ENCODE peak calls at places on chromosomes 16 and 17, in nine cellular contexts. One of them, this sample, is unnamed.

GRCh38 chr17:40247926-40248495 is 28.9 kb downstream of the WIPF2 start:
- DNase-seq in glomerular endothelial cell: no peak
- DNase-seq in stimulated activated naive CD8-positive, alpha-beta T cell treated with anti-CD3 and anti-CD28 coated beads, Interleukin-15, amount 100 ng/mL, for 72 hours: no peak
- DNase-seq in activated CD4-positive, CD25-positive, alpha-beta regulatory T cell: no peak
- DNase-seq in upper lobe of right lung: peak; percentile 68
- DNase-seq in nucleus accumbens: no peak
- DNase-seq in stimulated activated CD4-positive, alpha-beta T cell treated with anti-CD3 and anti-CD28 coated beads, Interleukin-12 subunit alpha, Interleukin-12 subunit beta, amount 100 ng/mL, for 4 hours: no peak
- DNase-seq in GM12865: no peak
- DNase-seq in tibial nerve: peak; percentile 16
- DNase-seq in this sample: no peak

GRCh38 chr17:7004398-7005253 is 7.8 kb upstream of the RNASEK start:
- DNase-seq in glomerular endothelial cell: no peak
- DNase-seq in stimulated activated naive CD8-positive, alpha-beta T cell treated with anti-CD3 and anti-CD28 coated beads, Interleukin-15, amount 100 ng/mL, for 72 hours: peak; percentile 55
- DNase-seq in activated CD4-positive, CD25-positive, alpha-beta regulatory T cell: no peak
- DNase-seq in upper lobe of right lung: no peak
- DNase-seq in nucleus accumbens: no peak
- DNase-seq in stimulated activated CD4-positive, alpha-beta T cell treated with anti-CD3 and anti-CD28 coated beads, Interleukin-12 subunit alpha, Interleukin-12 subunit beta, amount 100 ng/mL, for 4 hours: no peak
- DNase-seq in GM12865: peak; percentile 75
- DNase-seq in tibial nerve: peak; percentile 75
- DNase-seq in this sample: no peak

GRCh38 chr17:79915850-79916430 is 76.7 kb upstream of the CBX4 start:
- DNase-seq in glomerular endothelial cell: no peak
- DNase-seq in stimulated activated naive CD8-positive, alpha-beta T cell treated with anti-CD3 and anti-CD28 coated beads, Interleukin-15, amount 100 ng/mL, for 72 hours: no peak
- DNase-seq in activated CD4-positive, CD25-positive, alpha-beta regulatory T cell: no peak
- DNase-seq in upper lobe of right lung: peak; percentile 84
- DNase-seq in nucleus accumbens: no peak
- DNase-seq in stimulated activated CD4-positive, alpha-beta T cell treated with anti-CD3 and anti-CD28 coated beads, Interleukin-12 subunit alpha, Interleukin-12 subunit beta, amount 100 ng/mL, for 4 hours: no peak
- DNase-seq in GM12865: peak; percentile 41
- DNase-seq in tibial nerve: no peak
- DNase-seq in this sample: peak; percentile 71

GRCh38 chr16:97822-98221 is 19.8 kb downstream of the MPG start:
- DNase-seq in glomerular endothelial cell: no peak
- DNase-seq in stimulated activated naive CD8-positive, alpha-beta T cell treated with anti-CD3 and anti-CD28 coated beads, Interleukin-15, amount 100 ng/mL, for 72 hours: no peak
- DNase-seq in activated CD4-positive, CD25-positive, alpha-beta regulatory T cell: no peak
- DNase-seq in upper lobe of right lung: no peak
- DNase-seq in nucleus accumbens: no peak
- DNase-seq in stimulated activated CD4-positive, alpha-beta T cell treated with anti-CD3 and anti-CD28 coated beads, Interleukin-12 subunit alpha, Interleukin-12 subunit beta, amount 100 ng/mL, for 4 hours: no peak
- DNase-seq in GM12865: no peak
- DNase-seq in tibial nerve: no peak
- DNase-seq in this sample: peak; percentile 44

GRCh38 chr16:1870365-1871082 is 1.4 kb downstream of the MEIOB start:
- DNase-seq in glomerular endothelial cell: no peak
- DNase-seq in stimulated activated naive CD8-positive, alpha-beta T cell treated with anti-CD3 and anti-CD28 coated beads, Interleukin-15, amount 100 ng/mL, for 72 hours: no peak
- DNase-seq in activated CD4-positive, CD25-positive, alpha-beta regulatory T cell: no peak
- DNase-seq in upper lobe of right lung: peak; percentile 67
- DNase-seq in nucleus accumbens: no peak
- DNase-seq in stimulated activated CD4-positive, alpha-beta T cell treated with anti-CD3 and anti-CD28 coated beads, Interleukin-12 subunit alpha, Interleukin-12 subunit beta, amount 100 ng/mL, for 4 hours: no peak
- DNase-seq in GM12865: no peak
- DNase-seq in tibial nerve: no peak
- DNase-seq in this sample: peak; percentile 27

GRCh38 chr17:28317965-28318758 is 838 bp upstream of the TMEM97 start:
- DNase-seq in glomerular endothelial cell: no peak
- DNase-seq in stimulated activated naive CD8-positive, alpha-beta T cell treated with anti-CD3 and anti-CD28 coated beads, Interleukin-15, amount 100 ng/mL, for 72 hours: no peak
- DNase-seq in activated CD4-positive, CD25-positive, alpha-beta regulatory T cell: no peak
- DNase-seq in upper lobe of right lung: no peak
- DNase-seq in nucleus accumbens: no peak
- DNase-seq in stimulated activated CD4-positive, alpha-beta T cell treated with anti-CD3 and anti-CD28 coated beads, Interleukin-12 subunit alpha, Interleukin-12 subunit beta, amount 100 ng/mL, for 4 hours: peak; percentile 23
- DNase-seq in GM12865: peak; percentile 20
- DNase-seq in tibial nerve: no peak
- DNase-seq in this sample: no peak

GRCh38 chr17:5870231-5870953 is 199.8 kb upstream of the WSCD1 start:
- DNase-seq in glomerular endothelial cell: no peak
- DNase-seq in stimulated activated naive CD8-positive, alpha-beta T cell treated with anti-CD3 and anti-CD28 coated beads, Interleukin-15, amount 100 ng/mL, for 72 hours: no peak
- DNase-seq in activated CD4-positive, CD25-positive, alpha-beta regulatory T cell: no peak
- DNase-seq in upper lobe of right lung: no peak
- DNase-seq in nucleus accumbens: no peak
- DNase-seq in stimulated activated CD4-positive, alpha-beta T cell treated with anti-CD3 and anti-CD28 coated beads, Interleukin-12 subunit alpha, Interleukin-12 subunit beta, amount 100 ng/mL, for 4 hours: no peak
- DNase-seq in GM12865: no peak
- DNase-seq in tibial nerve: no peak
- DNase-seq in this sample: no peak

GRCh38 chr17:8225813-8226535 is 15.6 kb upstream of the AURKB start:
- DNase-seq in glomerular endothelial cell: peak; percentile 70
- DNase-seq in stimulated activated naive CD8-positive, alpha-beta T cell treated with anti-CD3 and anti-CD28 coated beads, Interleukin-15, amount 100 ng/mL, for 72 hours: peak; percentile 86
- DNase-seq in activated CD4-positive, CD25-positive, alpha-beta regulatory T cell: no peak
- DNase-seq in upper lobe of right lung: no peak
- DNase-seq in nucleus accumbens: peak; percentile 37
- DNase-seq in stimulated activated CD4-positive, alpha-beta T cell treated with anti-CD3 and anti-CD28 coated beads, Interleukin-12 subunit alpha, Interleukin-12 subunit beta, amount 100 ng/mL, for 4 hours: peak; percentile 68
- DNase-seq in GM12865: peak; percentile 89
- DNase-seq in tibial nerve: peak; percentile 69
- DNase-seq in this sample: peak; percentile 42

GRCh38 chr16:87789437-87790277 is 23.9 kb upstream of the KLHDC4 start:
- DNase-seq in glomerular endothelial cell: no peak
- DNase-seq in stimulated activated naive CD8-positive, alpha-beta T cell treated with anti-CD3 and anti-CD28 coated beads, Interleukin-15, amount 100 ng/mL, for 72 hours: no peak
- DNase-seq in activated CD4-positive, CD25-positive, alpha-beta regulatory T cell: no peak
- DNase-seq in upper lobe of right lung: no peak
- DNase-seq in nucleus accumbens: no peak
- DNase-seq in stimulated activated CD4-positive, alpha-beta T cell treated with anti-CD3 and anti-CD28 coated beads, Interleukin-12 subunit alpha, Interleukin-12 subunit beta, amount 100 ng/mL, for 4 hours: no peak
- DNase-seq in GM12865: no peak
- DNase-seq in tibial nerve: no peak
- DNase-seq in this sample: peak; percentile 60

GRCh38 chr17:33039874-33040273 is 48.2 kb downstream of the SPACA3 start:
- DNase-seq in glomerular endothelial cell: no peak
- DNase-seq in stimulated activated naive CD8-positive, alpha-beta T cell treated with anti-CD3 and anti-CD28 coated beads, Interleukin-15, amount 100 ng/mL, for 72 hours: no peak
- DNase-seq in activated CD4-positive, CD25-positive, alpha-beta regulatory T cell: no peak
- DNase-seq in upper lobe of right lung: no peak
- DNase-seq in nucleus accumbens: no peak
- DNase-seq in stimulated activated CD4-positive, alpha-beta T cell treated with anti-CD3 and anti-CD28 coated beads, Interleukin-12 subunit alpha, Interleukin-12 subunit beta, amount 100 ng/mL, for 4 hours: no peak
- DNase-seq in GM12865: no peak
- DNase-seq in tibial nerve: no peak
- DNase-seq in this sample: peak; percentile 34

GRCh38 chr16:78962457-78962929 is 638.0 kb downstream of the MAF start:
- DNase-seq in glomerular endothelial cell: no peak
- DNase-seq in stimulated activated naive CD8-positive, alpha-beta T cell treated with anti-CD3 and anti-CD28 coated beads, Interleukin-15, amount 100 ng/mL, for 72 hours: no peak
- DNase-seq in activated CD4-positive, CD25-positive, alpha-beta regulatory T cell: no peak
- DNase-seq in upper lobe of right lung: no peak
- DNase-seq in nucleus accumbens: no peak
- DNase-seq in stimulated activated CD4-positive, alpha-beta T cell treated with anti-CD3 and anti-CD28 coated beads, Interleukin-12 subunit alpha, Interleukin-12 subunit beta, amount 100 ng/mL, for 4 hours: no peak
- DNase-seq in GM12865: peak; percentile 27
- DNase-seq in tibial nerve: no peak
- DNase-seq in this sample: no peak

GRCh38 chr17:58084317-58084981 is 1.2 kb downstream of the DYNLL2 start:
- DNase-seq in glomerular endothelial cell: no peak
- DNase-seq in stimulated activated naive CD8-positive, alpha-beta T cell treated with anti-CD3 and anti-CD28 coated beads, Interleukin-15, amount 100 ng/mL, for 72 hours: peak; percentile 39
- DNase-seq in activated CD4-positive, CD25-positive, alpha-beta regulatory T cell: peak; percentile 22
- DNase-seq in upper lobe of right lung: peak; percentile 65
- DNase-seq in nucleus accumbens: no peak
- DNase-seq in stimulated activated CD4-positive, alpha-beta T cell treated with anti-CD3 and anti-CD28 coated beads, Interleukin-12 subunit alpha, Interleukin-12 subunit beta, amount 100 ng/mL, for 4 hours: peak; percentile 32
- DNase-seq in GM12865: peak; percentile 80
- DNase-seq in tibial nerve: peak; percentile 17
- DNase-seq in this sample: no peak

GRCh38 chr17:4769628-4770027 is 2.1 kb upstream of the TM4SF5 start:
- DNase-seq in glomerular endothelial cell: no peak
- DNase-seq in stimulated activated naive CD8-positive, alpha-beta T cell treated with anti-CD3 and anti-CD28 coated beads, Interleukin-15, amount 100 ng/mL, for 72 hours: no peak
- DNase-seq in activated CD4-positive, CD25-positive, alpha-beta regulatory T cell: no peak
- DNase-seq in upper lobe of right lung: no peak
- DNase-seq in nucleus accumbens: no peak
- DNase-seq in stimulated activated CD4-positive, alpha-beta T cell treated with anti-CD3 and anti-CD28 coated beads, Interleukin-12 subunit alpha, Interleukin-12 subunit beta, amount 100 ng/mL, for 4 hours: no peak
- DNase-seq in GM12865: no peak
- DNase-seq in tibial nerve: no peak
- DNase-seq in this sample: no peak

GRCh38 chr17:63950940-63951907 is 19.1 kb upstream of the CD79B start:
- DNase-seq in glomerular endothelial cell: no peak
- DNase-seq in stimulated activated naive CD8-positive, alpha-beta T cell treated with anti-CD3 and anti-CD28 coated beads, Interleukin-15, amount 100 ng/mL, for 72 hours: peak; percentile 43
- DNase-seq in activated CD4-positive, CD25-positive, alpha-beta regulatory T cell: peak; percentile 10
- DNase-seq in upper lobe of right lung: no peak
- DNase-seq in nucleus accumbens: no peak
- DNase-seq in stimulated activated CD4-positive, alpha-beta T cell treated with anti-CD3 and anti-CD28 coated beads, Interleukin-12 subunit alpha, Interleukin-12 subunit beta, amount 100 ng/mL, for 4 hours: no peak
- DNase-seq in GM12865: peak; percentile 77
- DNase-seq in tibial nerve: no peak
- DNase-seq in this sample: no peak

GRCh38 chr17:58136669-58137279 is 11.4 kb upstream of the OR4D1 start:
- DNase-seq in glomerular endothelial cell: no peak
- DNase-seq in stimulated activated naive CD8-positive, alpha-beta T cell treated with anti-CD3 and anti-CD28 coated beads, Interleukin-15, amount 100 ng/mL, for 72 hours: no peak
- DNase-seq in activated CD4-positive, CD25-positive, alpha-beta regulatory T cell: no peak
- DNase-seq in upper lobe of right lung: no peak
- DNase-seq in nucleus accumbens: no peak
- DNase-seq in stimulated activated CD4-positive, alpha-beta T cell treated with anti-CD3 and anti-CD28 coated beads, Interleukin-12 subunit alpha, Interleukin-12 subunit beta, amount 100 ng/mL, for 4 hours: no peak
- DNase-seq in GM12865: no peak
- DNase-seq in tibial nerve: no peak
- DNase-seq in this sample: no peak

GRCh38 chr17:56595831-56596740 is 2.6 kb downstream of the NOG start:
- DNase-seq in glomerular endothelial cell: no peak
- DNase-seq in stimulated activated naive CD8-positive, alpha-beta T cell treated with anti-CD3 and anti-CD28 coated beads, Interleukin-15, amount 100 ng/mL, for 72 hours: peak; percentile 28
- DNase-seq in activated CD4-positive, CD25-positive, alpha-beta regulatory T cell: no peak
- DNase-seq in upper lobe of right lung: no peak
- DNase-seq in nucleus accumbens: no peak
- DNase-seq in stimulated activated CD4-positive, alpha-beta T cell treated with anti-CD3 and anti-CD28 coated beads, Interleukin-12 subunit alpha, Interleukin-12 subunit beta, amount 100 ng/mL, for 4 hours: peak; percentile 22
- DNase-seq in GM12865: no peak
- DNase-seq in tibial nerve: no peak
- DNase-seq in this sample: no peak

GRCh38 chr17:5804226-5804625 is 219.9 kb upstream of the NLRP1 start:
- DNase-seq in glomerular endothelial cell: no peak
- DNase-seq in stimulated activated naive CD8-positive, alpha-beta T cell treated with anti-CD3 and anti-CD28 coated beads, Interleukin-15, amount 100 ng/mL, for 72 hours: no peak
- DNase-seq in activated CD4-positive, CD25-positive, alpha-beta regulatory T cell: no peak
- DNase-seq in upper lobe of right lung: no peak
- DNase-seq in nucleus accumbens: no peak
- DNase-seq in stimulated activated CD4-positive, alpha-beta T cell treated with anti-CD3 and anti-CD28 coated beads, Interleukin-12 subunit alpha, Interleukin-12 subunit beta, amount 100 ng/mL, for 4 hours: no peak
- DNase-seq in GM12865: no peak
- DNase-seq in tibial nerve: no peak
- DNase-seq in this sample: no peak

GRCh38 chr17:57995076-57995956 is 7.3 kb upstream of the VEZF1 start:
- DNase-seq in glomerular endothelial cell: no peak
- DNase-seq in stimulated activated naive CD8-positive, alpha-beta T cell treated with anti-CD3 and anti-CD28 coated beads, Interleukin-15, amount 100 ng/mL, for 72 hours: peak; percentile 61
- DNase-seq in activated CD4-positive, CD25-positive, alpha-beta regulatory T cell: peak; percentile 10
- DNase-seq in upper lobe of right lung: no peak
- DNase-seq in nucleus accumbens: peak; percentile 34
- DNase-seq in stimulated activated CD4-positive, alpha-beta T cell treated with anti-CD3 and anti-CD28 coated beads, Interleukin-12 subunit alpha, Interleukin-12 subunit beta, amount 100 ng/mL, for 4 hours: peak; percentile 34
- DNase-seq in GM12865: peak; percentile 81
- DNase-seq in tibial nerve: peak; percentile 61
- DNase-seq in this sample: peak; percentile 80

GRCh38 chr17:4009164-4009785 is 45.0 kb upstream of the ATP2A3 start:
- DNase-seq in glomerular endothelial cell: no peak
- DNase-seq in stimulated activated naive CD8-positive, alpha-beta T cell treated with anti-CD3 and anti-CD28 coated beads, Interleukin-15, amount 100 ng/mL, for 72 hours: no peak
- DNase-seq in activated CD4-positive, CD25-positive, alpha-beta regulatory T cell: no peak
- DNase-seq in upper lobe of right lung: no peak
- DNase-seq in nucleus accumbens: no peak
- DNase-seq in stimulated activated CD4-positive, alpha-beta T cell treated with anti-CD3 and anti-CD28 coated beads, Interleukin-12 subunit alpha, Interleukin-12 subunit beta, amount 100 ng/mL, for 4 hours: no peak
- DNase-seq in GM12865: no peak
- DNase-seq in tibial nerve: no peak
- DNase-seq in this sample: no peak

GRCh38 chr16:54430491-54431030 is 144.0 kb upstream of the IRX3 start:
- DNase-seq in glomerular endothelial cell: no peak
- DNase-seq in stimulated activated naive CD8-positive, alpha-beta T cell treated with anti-CD3 and anti-CD28 coated beads, Interleukin-15, amount 100 ng/mL, for 72 hours: no peak
- DNase-seq in activated CD4-positive, CD25-positive, alpha-beta regulatory T cell: no peak
- DNase-seq in upper lobe of right lung: no peak
- DNase-seq in nucleus accumbens: no peak
- DNase-seq in stimulated activated CD4-positive, alpha-beta T cell treated with anti-CD3 and anti-CD28 coated beads, Interleukin-12 subunit alpha, Interleukin-12 subunit beta, amount 100 ng/mL, for 4 hours: no peak
- DNase-seq in GM12865: no peak
- DNase-seq in tibial nerve: no peak
- DNase-seq in this sample: no peak

GRCh38 chr16:23538919-23539278 is 18.3 kb downstream of the EARS2 start:
- DNase-seq in glomerular endothelial cell: no peak
- DNase-seq in stimulated activated naive CD8-positive, alpha-beta T cell treated with anti-CD3 and anti-CD28 coated beads, Interleukin-15, amount 100 ng/mL, for 72 hours: no peak
- DNase-seq in activated CD4-positive, CD25-positive, alpha-beta regulatory T cell: no peak
- DNase-seq in upper lobe of right lung: no peak
- DNase-seq in nucleus accumbens: no peak
- DNase-seq in stimulated activated CD4-positive, alpha-beta T cell treated with anti-CD3 and anti-CD28 coated beads, Interleukin-12 subunit alpha, Interleukin-12 subunit beta, amount 100 ng/mL, for 4 hours: no peak
- DNase-seq in GM12865: no peak
- DNase-seq in tibial nerve: no peak
- DNase-seq in this sample: no peak

GRCh38 chr16:85014311-85014710 is 3.0 kb upstream of the ZDHHC7 start:
- DNase-seq in glomerular endothelial cell: no peak
- DNase-seq in stimulated activated naive CD8-positive, alpha-beta T cell treated with anti-CD3 and anti-CD28 coated beads, Interleukin-15, amount 100 ng/mL, for 72 hours: no peak
- DNase-seq in activated CD4-positive, CD25-positive, alpha-beta regulatory T cell: no peak
- DNase-seq in upper lobe of right lung: no peak
- DNase-seq in nucleus accumbens: no peak
- DNase-seq in stimulated activated CD4-positive, alpha-beta T cell treated with anti-CD3 and anti-CD28 coated beads, Interleukin-12 subunit alpha, Interleukin-12 subunit beta, amount 100 ng/mL, for 4 hours: no peak
- DNase-seq in GM12865: no peak
- DNase-seq in tibial nerve: no peak
- DNase-seq in this sample: no peak

GRCh38 chr17:35597604-35598003 is 10.5 kb downstream of the AP2B1 start:
- DNase-seq in glomerular endothelial cell: no peak
- DNase-seq in stimulated activated naive CD8-positive, alpha-beta T cell treated with anti-CD3 and anti-CD28 coated beads, Interleukin-15, amount 100 ng/mL, for 72 hours: no peak
- DNase-seq in activated CD4-positive, CD25-positive, alpha-beta regulatory T cell: no peak
- DNase-seq in upper lobe of right lung: no peak
- DNase-seq in nucleus accumbens: no peak
- DNase-seq in stimulated activated CD4-positive, alpha-beta T cell treated with anti-CD3 and anti-CD28 coated beads, Interleukin-12 subunit alpha, Interleukin-12 subunit beta, amount 100 ng/mL, for 4 hours: no peak
- DNase-seq in GM12865: no peak
- DNase-seq in tibial nerve: no peak
- DNase-seq in this sample: no peak

GRCh38 chr16:71671165-71671564 is 45.2 kb downstream of the MARVELD3 start:
- DNase-seq in glomerular endothelial cell: no peak
- DNase-seq in stimulated activated naive CD8-positive, alpha-beta T cell treated with anti-CD3 and anti-CD28 coated beads, Interleukin-15, amount 100 ng/mL, for 72 hours: no peak
- DNase-seq in activated CD4-positive, CD25-positive, alpha-beta regulatory T cell: no peak
- DNase-seq in upper lobe of right lung: no peak
- DNase-seq in nucleus accumbens: no peak
- DNase-seq in stimulated activated CD4-positive, alpha-beta T cell treated with anti-CD3 and anti-CD28 coated beads, Interleukin-12 subunit alpha, Interleukin-12 subunit beta, amount 100 ng/mL, for 4 hours: no peak
- DNase-seq in GM12865: no peak
- DNase-seq in tibial nerve: no peak
- DNase-seq in this sample: no peak

GRCh38 chr17:79482719-79483118 is 128.1 kb downstream of the RBFOX3 start:
- DNase-seq in glomerular endothelial cell: no peak
- DNase-seq in stimulated activated naive CD8-positive, alpha-beta T cell treated with anti-CD3 and anti-CD28 coated beads, Interleukin-15, amount 100 ng/mL, for 72 hours: no peak
- DNase-seq in activated CD4-positive, CD25-positive, alpha-beta regulatory T cell: no peak
- DNase-seq in upper lobe of right lung: no peak
- DNase-seq in nucleus accumbens: no peak
- DNase-seq in stimulated activated CD4-positive, alpha-beta T cell treated with anti-CD3 and anti-CD28 coated beads, Interleukin-12 subunit alpha, Interleukin-12 subunit beta, amount 100 ng/mL, for 4 hours: no peak
- DNase-seq in GM12865: no peak
- DNase-seq in tibial nerve: no peak
- DNase-seq in this sample: no peak

GRCh38 chr16:278863-279366 is 1.5 kb upstream of the ARHGDIG start:
- DNase-seq in glomerular endothelial cell: peak; percentile 3
- DNase-seq in stimulated activated naive CD8-positive, alpha-beta T cell treated with anti-CD3 and anti-CD28 coated beads, Interleukin-15, amount 100 ng/mL, for 72 hours: peak; percentile 59
- DNase-seq in activated CD4-positive, CD25-positive, alpha-beta regulatory T cell: no peak
- DNase-seq in upper lobe of right lung: no peak
- DNase-seq in nucleus accumbens: no peak
- DNase-seq in stimulated activated CD4-positive, alpha-beta T cell treated with anti-CD3 and anti-CD28 coated beads, Interleukin-12 subunit alpha, Interleukin-12 subunit beta, amount 100 ng/mL, for 4 hours: no peak
- DNase-seq in GM12865: peak; percentile 61
- DNase-seq in tibial nerve: no peak
- DNase-seq in this sample: no peak

This sample was measured in hepatic stellate cell.